ENCODE peak calls at places on chromosomes 7 and 10, in nine cellular contexts. P is CD4-positive, alpha-beta T cell; D is neural crest cell; M is BE2C; U is IMR-90; H is left lung; K is cardiac muscle cell; Q is fibroblast of lung; O is thyroid gland. Y is an unnamed sample.

GRCh38 chr7:46848944-46849343 is 733.0 kb downstream of the TNS3 start:
- DNase-seq in P (no peak), D (no peak), M (no peak), U (peak; percentile 71), H (no peak), K (no peak), Q (peak; percentile 23), O (no peak), Y (no peak)

GRCh38 chr10:34116220-34116623 is 698.9 kb downstream of the PARD3 start:
- DNase-seq in P (no peak), D (no peak), M (no peak), U (peak; percentile 27), H (no peak), K (peak; percentile 52), Q (no peak), O (peak; percentile 13), Y (no peak)

GRCh38 chr7:3915337-3915865 is 614.3 kb downstream of the SDK1 start:
- DNase-seq in P (no peak), D (no peak), M (no peak), U (no peak), H (no peak), K (no peak), Q (no peak), O (no peak), Y (no peak)

GRCh38 chr10:79581044-79581443 is 20.8 kb upstream of the SFTPA2 start:
- DNase-seq in P (no peak), D (no peak), M (no peak), U (no peak), H (no peak), K (no peak), Q (no peak), O (no peak), Y (no peak)

GRCh38 chr7:11831727-11832495 is at the start of gene THSD7A:
- DNase-seq in P (no peak), D (peak; percentile 55), M (peak; percentile 90), U (peak; percentile 13), H (peak; percentile 88), K (peak; percentile 82), Q (peak; percentile 66), O (peak; percentile 54), Y (peak; percentile 26)

GRCh38 chr10:101001225-101002035 is 1.8 kb downstream of the LZTS2 start:
- DNase-seq in P (no peak), D (no peak), M (peak; percentile 33), U (peak; percentile 95), H (peak; percentile 84), K (peak; percentile 21), Q (peak; percentile 93), O (peak; percentile 74), Y (no peak)

GRCh38 chr7:4683884-4684565 is 1.9 kb downstream of the FOXK1 start:
- DNase-seq in P (peak; percentile 26), D (no peak), M (peak; percentile 34), U (peak; percentile 87), H (peak; percentile 81), K (peak; percentile 25), Q (peak; percentile 72), O (peak; percentile 84), Y (peak; percentile 48)

GRCh38 chr7:140358024-140358770 is 40.1 kb downstream of the SLC37A3 start:
- DNase-seq in P (no peak), D (no peak), M (no peak), U (no peak), H (no peak), K (no peak), Q (no peak), O (no peak), Y (no peak)

GRCh38 chr7:77415474-77415821 is 701 bp downstream of the GSAP start:
- DNase-seq in P (peak; percentile 4), D (no peak), M (no peak), U (no peak), H (peak; percentile 83), K (no peak), Q (no peak), O (peak; percentile 75), Y (peak; percentile 50)

GRCh38 chr10:72335394-72336258 is 19.1 kb downstream of the DNAJB12 start:
- DNase-seq in P (peak; percentile 29), D (no peak), M (peak; percentile 87), U (no peak), H (peak; percentile 82), K (no peak), Q (peak; percentile 67), O (no peak), Y (peak; percentile 68)

GRCh38 chr10:80281784-80282505 is 7.5 kb downstream of the MAT1A start:
- DNase-seq in P (no peak), D (no peak), M (no peak), U (no peak), H (no peak), K (no peak), Q (no peak), O (peak; percentile 72), Y (no peak)

GRCh38 chr10:121994429-121994881 is 5.5 kb downstream of the TACC2 start:
- DNase-seq in P (no peak), D (no peak), M (no peak), U (no peak), H (no peak), K (peak; percentile 68), Q (peak; percentile 8), O (peak; percentile 66), Y (no peak)

GRCh38 chr10:20596065-20596760 is 300.9 kb downstream of the NEBL start:
- DNase-seq in P (no peak), D (no peak), M (no peak), U (peak; percentile 1), H (no peak), K (no peak), Q (peak; percentile 83), O (no peak), Y (no peak)

GRCh38 chr7:7119668-7120208 is 62.6 kb upstream of the C1GALT1 start:
- DNase-seq in P (no peak), D (no peak), M (no peak), U (no peak), H (no peak), K (no peak), Q (no peak), O (no peak), Y (no peak)

GRCh38 chr10:32065871-32066270 is 9.6 kb upstream of the KIF5B start:
- DNase-seq in P (no peak), D (no peak), M (no peak), U (peak; percentile 76), H (no peak), K (no peak), Q (peak; percentile 61), O (no peak), Y (no peak)

GRCh38 chr10:94049911-94050310 is 56.2 kb downstream of the PLCE1 start:
- DNase-seq in P (no peak), D (no peak), M (no peak), U (no peak), H (no peak), K (no peak), Q (no peak), O (no peak), Y (no peak)

GRCh38 chr7:139823855-139824670 is 5.0 kb upstream of the TBXAS1 start:
- DNase-seq in P (no peak), D (no peak), M (no peak), U (peak; percentile 90), H (no peak), K (no peak), Q (peak; percentile 19), O (no peak), Y (no peak)

GRCh38 chr7:26612742-26613141 is 251.6 kb downstream of the SKAP2 start:
- DNase-seq in P (no peak), D (no peak), M (no peak), U (no peak), H (no peak), K (no peak), Q (no peak), O (no peak), Y (no peak)

GRCh38 chr7:128271471-128272454 is 30.7 kb downstream of the LEP start:
- DNase-seq in P (no peak), D (no peak), M (no peak), U (no peak), H (peak; percentile 76), K (no peak), Q (no peak), O (no peak), Y (no peak)

GRCh38 chr7:24826662-24827020 is 69.4 kb upstream of the GSDME start:
- DNase-seq in P (no peak), D (no peak), M (no peak), U (no peak), H (no peak), K (no peak), Q (peak; percentile 77), O (no peak), Y (no peak)

GRCh38 chr7:108875139-108875538 is 305.5 kb downstream of the DNAJB9 start:
- DNase-seq in P (no peak), D (peak; percentile 13), M (peak; percentile 20), U (peak; percentile 8), H (no peak), K (no peak), Q (peak; percentile 16), O (no peak), Y (peak; percentile 18)

DNA sequence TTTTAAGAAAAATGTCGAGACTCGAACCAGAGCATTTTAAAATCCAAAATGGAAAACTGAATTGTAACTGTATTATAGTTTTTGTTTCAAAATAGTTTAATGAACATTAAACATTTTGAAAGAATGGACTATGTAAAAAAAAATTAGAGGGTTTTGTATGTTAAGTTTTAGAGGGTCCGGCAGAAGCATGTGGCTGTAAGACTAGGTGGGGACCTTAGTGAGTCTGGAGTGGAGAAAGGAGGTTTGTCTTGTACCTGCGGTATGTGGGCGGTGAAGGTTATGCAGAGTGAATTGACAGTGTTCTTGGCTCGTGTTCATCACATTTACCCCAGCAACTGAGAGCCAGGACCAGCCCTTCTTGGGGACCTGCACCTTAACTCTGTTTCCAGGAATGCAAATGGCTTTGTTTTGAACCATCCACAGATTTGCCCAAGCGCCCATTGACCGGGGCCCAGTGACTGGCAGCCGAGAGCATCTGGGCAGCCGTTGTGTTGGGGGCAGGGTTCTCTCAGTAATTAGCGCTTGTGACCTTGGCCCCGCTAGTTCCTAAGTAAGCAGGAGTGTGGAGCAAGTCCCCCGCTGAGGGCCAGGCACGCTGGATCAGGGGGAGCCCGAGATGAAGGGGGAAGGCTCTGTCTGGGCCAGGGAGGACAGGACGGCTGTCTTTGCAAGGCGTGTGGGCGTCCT is 1.4 kb upstream of the KLF6 start:
- DNase-seq in P (no peak), D (peak; percentile 14), M (no peak), U (peak; percentile 42), H (no peak), K (peak; percentile 45), Q (peak; percentile 51), O (peak; percentile 51), Y (no peak)
- TF ChIP-seq CTCF in P (no peak), D (no peak), M (no peak), U (no peak), H (no peak), K (no peak), Q (no peak), O (no peak), Y (no peak)

GRCh38 chr10:98041352-98042043 is 11.1 kb upstream of the CRTAC1 start:
- DNase-seq in P (peak; percentile 23), D (peak; percentile 72), M (peak; percentile 65), U (peak; percentile 39), H (no peak), K (peak; percentile 76), Q (peak; percentile 25), O (peak; percentile 77), Y (peak; percentile 57)
- TF ChIP-seq CTCF in P (peak; percentile 44), D (peak; percentile 82), M (peak; percentile 76), U (peak; percentile 59), H (peak; percentile 57), K (peak; percentile 81), Q (peak; percentile 67), O (peak; percentile 67), Y (peak; percentile 76)

GRCh38 chr10:44853148-44853734 is 57.9 kb upstream of the TMEM72 start:
- DNase-seq in P (no peak), D (no peak), M (no peak), U (peak; percentile 47), H (no peak), K (no peak), Q (peak; percentile 43), O (no peak), Y (no peak)
- TF ChIP-seq CTCF in P (no peak), D (no peak), M (no peak), U (peak; percentile 66), H (no peak), K (peak; percentile 51), Q (peak; percentile 19), O (no peak), Y (no peak)

GRCh38 chr7:1223196-1224092 is 9.2 kb upstream of the UNCX start:
- DNase-seq in P (no peak), D (no peak), M (no peak), U (no peak), H (peak; percentile 33), K (peak; percentile 16), Q (no peak), O (no peak), Y (no peak)
- TF ChIP-seq CTCF in P (no peak), D (peak; percentile 17), M (no peak), U (no peak), H (no peak), K (no peak), Q (no peak), O (no peak), Y (peak; percentile 18)